ENCODE peak calls at places on chromosome 13, in ten cellular contexts. B is keratinocyte, Q is astrocyte, Y is progenitor cell of endocrine pancreas, E is Caco-2, W is ovary, F is psoas muscle, T is choroid plexus epithelial cell, P is heart left ventricle, G is HFFc6. M is an unnamed sample.
A peak's percentile ranks its signal among the peaks of the same experiment; 100 is the strongest.

GRCh38 chr13:36862002-36862706 is 43.1 kb downstream of the RFXAP start:
- DNase-seq in B (no peak), Q (peak; percentile 9), Y (no peak), E (no peak), W (no peak), F (no peak), T (no peak), P (no peak), G (no peak), M (no peak)

GRCh38 chr13:42970824-42971669 is 21.0 kb downstream of the EPSTI1 start:
- DNase-seq in B (no peak), Q (peak; percentile 25), Y (no peak), E (peak; percentile 67), W (no peak), F (no peak), T (peak; percentile 72), P (no peak), G (peak; percentile 56), M (no peak)

GRCh38 chr13:73059460-73060250 is 850 bp downstream of the KLF5 start:
- DNase-seq in B (no peak), Q (no peak), Y (peak; percentile 63), E (peak; percentile 83), W (peak; percentile 53), F (peak; percentile 58), T (peak; percentile 29), P (peak; percentile 40), G (peak; percentile 5), M (no peak)

GRCh38 chr13:29428310-29428991 is 167.0 kb downstream of the SLC7A1 start:
- DNase-seq in B (no peak), Q (peak; percentile 2), Y (no peak), E (peak; percentile 51), W (peak; percentile 36), F (no peak), T (peak; percentile 14), P (peak; percentile 53), G (no peak), M (no peak)

GRCh38 chr13:48862572-48862971 is 113.1 kb upstream of the FNDC3A start:
- DNase-seq in B (no peak), Q (no peak), Y (no peak), E (no peak), W (no peak), F (no peak), T (peak; percentile 39), P (no peak), G (no peak), M (no peak)

GRCh38 chr13:50291611-50292010 is 276.4 kb downstream of the KCNRG start:
- DNase-seq in B (no peak), Q (no peak), Y (no peak), E (no peak), W (no peak), F (no peak), T (no peak), P (no peak), G (no peak), M (no peak)

GRCh38 chr13:102768914-102769313 is 4.7 kb downstream of the TEX30 start:
- DNase-seq in B (no peak), Q (no peak), Y (no peak), E (no peak), W (no peak), F (no peak), T (peak; percentile 18), P (no peak), G (no peak), M (no peak)

GRCh38 chr13:73667756-73668155 is 466.4 kb downstream of the KLF12 start:
- DNase-seq in B (no peak), Q (no peak), Y (no peak), E (no peak), W (no peak), F (no peak), T (no peak), P (no peak), G (no peak), M (no peak)

GRCh38 chr13:42969558-42970172 is 22.4 kb downstream of the EPSTI1 start:
- DNase-seq in B (no peak), Q (peak; percentile 27), Y (peak; percentile 61), E (peak; percentile 83), W (peak; percentile 70), F (peak; percentile 81), T (peak; percentile 87), P (peak; percentile 83), G (peak; percentile 68), M (peak; percentile 44)

GRCh38 chr13:110108348-110109139 is 198.4 kb downstream of the COL4A1 start:
- DNase-seq in B (no peak), Q (peak; percentile 78), Y (peak; percentile 59), E (peak; percentile 82), W (peak; percentile 58), F (peak; percentile 78), T (peak; percentile 95), P (peak; percentile 78), G (peak; percentile 83), M (peak; percentile 71)
- TF ChIP-seq CTCF in B (peak; percentile 99), Q (peak; percentile 68), Y (peak; percentile 83), E (peak; percentile 73), W (peak; percentile 44), F (peak; percentile 61), T (peak; percentile 92), P (peak; percentile 72), G (peak; percentile 80), M (peak; percentile 89)

GRCh38 chr13:52845334-52845761 is 3.1 kb downstream of the PCDH8 start:
- DNase-seq in B (no peak), Q (no peak), Y (peak; percentile 34), E (no peak), W (no peak), F (no peak), T (no peak), P (no peak), G (no peak), M (no peak)

GRCh38 chr13:52847322-52847681 is 1.1 kb downstream of the PCDH8 start:
- DNase-seq in B (no peak), Q (no peak), Y (no peak), E (no peak), W (no peak), F (no peak), T (no peak), P (no peak), G (no peak), M (no peak)

GRCh38 chr13:52846567-52847321 is 1.7 kb downstream of the PCDH8 start:
- DNase-seq in B (no peak), Q (peak; percentile 10), Y (peak; percentile 90), E (no peak), W (peak; percentile 25), F (peak; percentile 50), T (peak; percentile 10), P (peak; percentile 49), G (no peak), M (no peak)

GRCh38 chr13:52847682-52848432 is 583 bp downstream of the PCDH8 start:
- DNase-seq in B (no peak), Q (no peak), Y (no peak), E (no peak), W (no peak), F (no peak), T (no peak), P (no peak), G (no peak), M (no peak)

DNA sequence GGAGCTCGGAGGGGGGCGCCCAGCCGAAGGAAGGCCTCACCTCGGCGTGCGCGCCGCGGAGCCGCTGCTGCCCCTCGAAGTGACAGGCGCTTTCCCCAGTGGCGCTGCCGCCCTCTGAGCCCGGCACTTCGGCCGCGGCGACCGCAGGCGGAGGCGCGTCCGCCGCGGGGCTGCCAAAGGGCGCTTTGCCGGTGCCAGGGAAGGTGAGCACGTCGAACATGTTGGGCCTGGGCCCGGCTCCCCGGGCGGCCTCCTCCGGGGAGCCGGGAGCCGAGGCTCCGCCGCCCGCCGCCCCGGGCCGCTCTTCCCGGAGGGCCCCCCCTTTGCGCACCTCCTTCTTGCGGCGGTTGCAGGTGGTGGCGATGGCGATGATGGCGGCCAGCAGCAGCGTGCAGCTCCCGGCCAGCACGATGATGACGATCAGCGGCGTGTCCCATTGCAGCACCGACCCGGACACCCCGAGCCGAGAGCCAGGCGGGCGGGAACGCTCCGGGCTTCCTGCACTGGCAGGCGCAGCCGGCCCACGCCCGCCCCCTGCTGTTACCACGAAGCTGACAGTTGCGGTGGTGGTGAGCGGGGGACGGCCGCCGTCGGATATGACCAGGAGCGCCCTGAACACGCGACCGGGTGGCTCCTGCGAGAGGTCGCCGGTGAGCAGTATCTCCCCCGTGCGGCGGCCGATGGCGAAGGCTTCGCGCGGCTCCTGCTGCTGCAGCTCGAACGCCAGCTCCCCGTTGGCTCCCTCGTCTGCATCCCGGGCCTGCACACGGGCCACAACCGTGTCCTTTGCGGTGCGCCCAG is 2.5 kb downstream of the PCDH8 start:
- DNase-seq in B (no peak), Q (no peak), Y (peak; percentile 65), E (no peak), W (no peak), F (peak; percentile 22), T (peak; percentile 4), P (no peak), G (no peak), M (no peak)
- TF ChIP-seq CTCF in B (peak; percentile 39), Q (no peak), Y (peak; percentile 61), E (no peak), W (no peak), F (no peak), T (peak; percentile 30), P (no peak), G (peak; percentile 8), M (no peak)

DNA sequence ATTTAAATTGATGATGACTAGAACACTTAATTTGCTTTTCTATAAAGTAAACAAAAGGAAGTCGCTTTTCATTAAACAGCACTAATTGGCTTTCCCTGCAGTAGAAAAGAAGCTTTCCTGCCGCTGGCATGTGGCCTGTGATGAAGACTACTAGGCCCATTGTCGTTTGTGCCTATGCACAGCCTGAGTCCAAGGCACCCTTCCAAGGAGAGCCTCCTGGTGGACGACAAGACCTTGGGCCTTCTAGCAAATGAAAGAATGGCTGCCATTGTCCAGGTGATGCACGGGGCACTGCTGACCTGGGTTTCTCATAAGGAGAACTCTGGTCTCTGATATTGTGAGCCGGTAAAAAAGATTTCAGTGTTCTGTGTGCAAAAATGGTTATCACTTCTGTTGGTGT is 233.0 kb downstream of the COL4A1 start:
- DNase-seq in B (no peak), Q (no peak), Y (no peak), E (no peak), W (no peak), F (no peak), T (no peak), P (no peak), G (no peak), M (no peak)
- TF ChIP-seq CTCF in B (no peak), Q (no peak), Y (no peak), E (no peak), W (no peak), F (no peak), T (peak; percentile 19), P (no peak), G (peak; percentile 17), M (no peak)

DNA sequence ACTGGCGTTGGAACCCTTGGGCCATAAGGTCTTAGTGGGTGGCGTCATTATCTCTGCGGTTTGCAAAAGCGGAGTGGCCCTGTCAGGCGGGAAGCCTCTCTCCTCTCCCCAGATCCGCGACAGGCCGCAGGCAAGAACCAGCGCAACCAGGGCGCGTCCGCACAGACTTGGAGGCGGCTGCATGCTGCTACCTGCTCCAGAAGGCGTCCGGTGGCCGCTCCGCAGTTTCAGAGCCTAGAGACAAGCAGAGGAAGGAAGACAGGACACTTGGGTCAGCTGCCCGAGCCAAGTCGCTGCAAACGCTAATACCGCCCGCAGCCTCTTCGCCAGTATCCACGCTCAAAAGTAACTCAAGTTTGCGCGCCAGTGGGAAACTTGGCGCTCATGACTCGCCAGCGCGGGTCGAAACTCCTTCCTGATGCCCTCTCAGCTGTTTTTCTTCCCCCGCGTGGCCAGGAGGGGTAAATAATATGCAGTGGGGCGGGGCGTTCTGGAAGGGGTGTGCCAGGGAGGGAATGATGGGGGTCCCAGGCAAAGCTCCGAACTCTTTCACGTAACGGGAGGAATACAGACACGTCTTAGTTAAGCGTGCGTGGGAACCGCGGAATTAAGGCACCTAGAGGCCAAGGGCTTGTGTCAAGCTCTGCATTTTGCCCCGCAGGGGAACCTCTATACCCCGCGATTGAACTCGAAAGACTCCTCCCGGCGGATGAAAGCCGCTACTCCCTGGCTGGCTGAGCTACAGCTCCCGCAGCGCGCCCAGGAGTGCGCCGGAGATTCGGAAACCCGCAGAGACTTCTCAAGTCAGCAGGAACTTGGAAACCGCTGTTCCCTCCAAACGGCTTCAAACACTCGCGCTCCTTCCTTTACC is at the start of gene EDNRB:
- DNase-seq in B (no peak), Q (peak; percentile 17), Y (no peak), E (no peak), W (peak; percentile 19), F (peak; percentile 41), T (peak; percentile 57), P (peak; percentile 61), G (no peak), M (no peak)
- TF ChIP-seq CTCF in B (no peak), Q (peak; percentile 8), Y (no peak), E (no peak), W (no peak), F (no peak), T (no peak), P (peak; percentile 33), G (no peak), M (peak; percentile 27)

M was measured in AG09319.